ENCODE peak calls at places on chromosome 3, in four cellular contexts. K, B, A and M are unnamed samples.

GRCh38 chr3:46863261-46863782 is at the start of gene MYL3:
- DNase-seq in K (no peak), B (no peak), A (no peak), M (no peak)

GRCh38 chr3:133256787-133257483 is 142.9 kb upstream of the BFSP2 start:
- DNase-seq in K (no peak), B (no peak), A (no peak), M (no peak)

GRCh38 chr3:39273119-39273518 is 6.7 kb downstream of the CX3CR1 start:
- DNase-seq in K (no peak), B (no peak), A (no peak), M (no peak)

GRCh38 chr3:148643389-148643840 is 54.3 kb upstream of the AGTR1 start:
- DNase-seq in K (no peak), B (peak), A (no peak), M (no peak)

GRCh38 chr3:13420817-13421755 is 964 bp upstream of the NUP210 start:
- DNase-seq in K (peak), B (no peak), A (peak), M (no peak)

GRCh38 chr3:194224937-194225422 is 89.0 kb downstream of the HES1 start:
- DNase-seq in K (no peak), B (no peak), A (no peak), M (no peak)

GRCh38 chr3:176795897-176796296 is 401.4 kb downstream of the TBL1XR1 start:
- DNase-seq in K (no peak), B (no peak), A (no peak), M (no peak)

GRCh38 chr3:60240558-60240957 is 1010.7 kb downstream of the FHIT start:
- DNase-seq in K (no peak), B (no peak), A (no peak), M (no peak)

GRCh38 chr3:122081543-122081942 is 26.4 kb downstream of the CD86 start:
- DNase-seq in K (no peak), B (no peak), A (no peak), M (no peak)

GRCh38 chr3:64074091-64074490 is 50.8 kb upstream of the PSMD6 start:
- DNase-seq in K (no peak), B (no peak), A (no peak), M (no peak)

GRCh38 chr3:169227911-169228310 is 435.6 kb downstream of the MECOM start:
- DNase-seq in K (no peak), B (no peak), A (no peak), M (no peak)

GRCh38 chr3:195757371-195757770 is 36.6 kb downstream of the MUC20 start:
- DNase-seq in K (no peak), B (no peak), A (no peak), M (no peak)

GRCh38 chr3:40801276-40801675 is 276.5 kb downstream of the ZNF621 start:
- DNase-seq in K (no peak), B (no peak), A (no peak), M (no peak)

GRCh38 chr3:171710359-171710758 is 99.9 kb downstream of the PLD1 start:
- DNase-seq in K (no peak), B (no peak), A (no peak), M (no peak)